ENCODE peak calls at places on chromosomes 11 and 22, in six cellular contexts. One of them, this sample, is unnamed. For H3K27me3, the result is how much of the 10 kb centered on the place peaks cover.

GRCh38 chr11:705646-706438 is at the start of gene EPS8L2:
- DNase-seq in psoas muscle: peak
- DNase-seq in transverse colon: peak
- DNase-seq in body of pancreas: peak
- DNase-seq in osteoblast: peak
- DNase-seq in uterus: no peak
- DNase-seq in this sample: no peak

GRCh38 chr22:46673677-46674236 is 53.6 kb downstream of the GRAMD4 start:
- DNase-seq in psoas muscle: no peak
- DNase-seq in transverse colon: no peak
- DNase-seq in body of pancreas: no peak
- DNase-seq in osteoblast: no peak
- DNase-seq in uterus: no peak
- DNase-seq in this sample: no peak

GRCh38 chr11:69173326-69173725 is 17.6 kb downstream of the SMIM38 start:
- DNase-seq in psoas muscle: no peak
- DNase-seq in transverse colon: no peak
- DNase-seq in body of pancreas: no peak
- DNase-seq in osteoblast: peak
- DNase-seq in uterus: no peak
- DNase-seq in this sample: no peak

GRCh38 chr22:43435851-43436535 is 24.2 kb downstream of the MPPED1 start:
- DNase-seq in psoas muscle: no peak
- DNase-seq in transverse colon: no peak
- DNase-seq in body of pancreas: peak
- DNase-seq in osteoblast: peak
- DNase-seq in uterus: no peak
- DNase-seq in this sample: no peak

GRCh38 chr11:48169706-48170105 is 46.9 kb upstream of the OR4B1 start:
- DNase-seq in psoas muscle: no peak
- DNase-seq in transverse colon: no peak
- DNase-seq in body of pancreas: no peak
- DNase-seq in osteoblast: peak
- DNase-seq in uterus: no peak
- DNase-seq in this sample: no peak

GRCh38 chr22:22955866-22956535 is 68.4 kb downstream of the IGLL5 start:
- DNase-seq in psoas muscle: peak
- DNase-seq in transverse colon: peak
- DNase-seq in body of pancreas: peak
- DNase-seq in osteoblast: peak
- DNase-seq in uterus: peak
- DNase-seq in this sample: peak

GRCh38 chr22:24465566-24465965 is 29.6 kb upstream of the UPB1 start:
- DNase-seq in psoas muscle: no peak
- DNase-seq in transverse colon: no peak
- DNase-seq in body of pancreas: no peak
- DNase-seq in osteoblast: no peak
- DNase-seq in uterus: no peak
- DNase-seq in this sample: no peak

GRCh38 chr11:109641549-109641948 is 219.6 kb downstream of the C11orf87 start:
- DNase-seq in psoas muscle: no peak
- DNase-seq in transverse colon: no peak
- DNase-seq in body of pancreas: no peak
- DNase-seq in osteoblast: no peak
- DNase-seq in uterus: no peak
- DNase-seq in this sample: no peak

GRCh38 chr22:38755155-38755910 is 465 bp downstream of the SUN2 start:
- DNase-seq in psoas muscle: peak
- DNase-seq in transverse colon: peak
- DNase-seq in body of pancreas: peak
- DNase-seq in osteoblast: peak
- DNase-seq in uterus: peak
- DNase-seq in this sample: peak
- TF ChIP-seq CTCF in psoas muscle: no peak
- TF ChIP-seq CTCF in transverse colon: no peak
- TF ChIP-seq CTCF in body of pancreas: no peak
- TF ChIP-seq CTCF in osteoblast: no peak
- TF ChIP-seq CTCF in uterus: no peak
- TF ChIP-seq CTCF in this sample: no peak

DNA sequence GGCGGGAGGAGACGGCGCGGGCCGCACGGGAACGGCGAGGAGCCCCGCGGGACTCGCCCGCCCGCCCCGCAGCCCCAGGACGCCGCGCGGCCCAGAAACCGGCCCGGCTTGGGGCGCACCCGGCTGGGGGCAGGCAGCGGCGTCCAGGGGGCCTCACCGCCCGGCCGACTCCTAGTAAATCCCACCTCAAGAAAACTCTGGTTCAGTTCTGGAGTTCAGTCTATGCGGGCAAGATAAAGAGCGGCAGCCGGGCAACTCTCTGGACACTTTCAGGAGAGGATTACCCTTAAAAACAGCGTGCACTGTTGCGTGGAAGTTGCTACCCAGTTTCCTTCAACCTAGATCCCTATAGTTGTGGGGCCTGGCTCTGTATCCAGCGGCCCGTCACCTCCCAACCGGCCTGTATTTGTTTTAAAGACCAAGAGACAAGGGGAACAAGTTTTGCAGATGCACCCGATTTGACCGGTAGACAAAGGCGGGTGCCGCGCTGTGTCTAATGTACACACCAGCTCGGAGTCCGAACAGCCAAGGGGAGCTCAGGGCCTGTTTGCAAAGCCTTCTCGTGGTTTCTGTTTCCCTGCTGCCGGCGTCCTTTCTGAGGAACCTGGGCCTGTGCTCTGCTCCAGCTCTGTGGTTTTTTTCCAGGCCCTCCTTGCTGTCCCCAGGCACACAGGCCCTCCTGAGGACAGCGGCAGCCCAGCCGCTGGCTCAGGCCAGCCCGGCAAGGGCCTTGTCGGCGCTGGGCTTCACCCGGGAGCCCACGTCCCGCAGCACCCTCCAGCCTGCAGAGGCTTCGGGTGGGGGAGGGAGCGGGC is 1.1 kb downstream of the TBX1 start:
- DNase-seq in psoas muscle: no peak
- DNase-seq in transverse colon: no peak
- DNase-seq in body of pancreas: no peak
- DNase-seq in osteoblast: no peak
- DNase-seq in uterus: no peak
- DNase-seq in this sample: no peak
- H3K27me3 ChIP-seq in psoas muscle: under half
- H3K27me3 ChIP-seq in transverse colon: half or more
- H3K27me3 ChIP-seq in body of pancreas: under half
- H3K27me3 ChIP-seq in osteoblast: half or more
- H3K27me3 ChIP-seq in uterus: under half
- H3K27me3 ChIP-seq in this sample: half or more

GRCh38 chr22:49934144-49934890 is 15.9 kb downstream of the CRELD2 start:
- DNase-seq in psoas muscle: peak
- DNase-seq in transverse colon: peak
- DNase-seq in body of pancreas: peak
- DNase-seq in osteoblast: no peak
- DNase-seq in uterus: peak
- DNase-seq in this sample: no peak

GRCh38 chr22:49933236-49933921 is 14.9 kb downstream of the CRELD2 start:
- DNase-seq in psoas muscle: peak
- DNase-seq in transverse colon: peak
- DNase-seq in body of pancreas: no peak
- DNase-seq in osteoblast: no peak
- DNase-seq in uterus: peak
- DNase-seq in this sample: no peak

GRCh38 chr22:49935561-49935960 is 17.1 kb downstream of the CRELD2 start:
- DNase-seq in psoas muscle: peak
- DNase-seq in transverse colon: no peak
- DNase-seq in body of pancreas: no peak
- DNase-seq in osteoblast: no peak
- DNase-seq in uterus: no peak
- DNase-seq in this sample: no peak

GRCh38 chr22:49936018-49936972 is 17.9 kb downstream of the CRELD2 start:
- DNase-seq in psoas muscle: peak
- DNase-seq in transverse colon: peak
- DNase-seq in body of pancreas: peak
- DNase-seq in osteoblast: peak
- DNase-seq in uterus: peak
- DNase-seq in this sample: peak

DNA sequence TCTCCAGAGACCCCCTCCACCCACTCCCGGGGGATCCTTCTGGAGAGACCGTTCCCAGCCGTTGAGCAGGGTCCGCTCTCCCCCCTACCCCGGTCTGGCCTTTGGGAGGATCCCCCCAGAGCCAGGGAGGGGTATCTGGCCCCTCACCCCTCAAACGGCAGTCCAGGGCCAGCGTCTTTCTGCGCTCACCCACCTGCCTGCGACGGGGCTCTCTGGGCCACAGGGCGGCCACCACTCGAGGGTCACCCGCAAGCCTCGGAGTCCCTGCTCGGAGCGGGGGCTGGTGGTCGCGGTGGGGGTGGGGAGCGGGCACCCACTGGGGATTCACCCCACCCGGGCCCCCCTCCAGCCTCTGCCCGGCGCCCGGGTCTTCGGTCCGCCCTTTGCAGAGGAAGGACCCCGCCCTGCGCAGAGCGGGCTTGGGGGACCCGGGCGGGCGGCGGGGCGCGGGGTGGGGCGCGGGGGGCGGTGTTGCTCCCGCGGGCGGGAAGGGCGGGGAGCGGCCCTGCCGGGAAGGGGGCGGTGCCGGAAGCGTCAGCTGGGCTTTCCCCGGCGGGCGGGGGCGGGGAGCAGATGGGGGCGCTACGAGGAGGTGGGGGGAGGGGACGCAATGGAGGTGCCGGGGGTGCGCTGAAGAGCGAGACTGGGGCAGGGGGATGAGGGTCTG is 16.6 kb downstream of the CRELD2 start:
- DNase-seq in psoas muscle: peak
- DNase-seq in transverse colon: peak
- DNase-seq in body of pancreas: peak
- DNase-seq in osteoblast: peak
- DNase-seq in uterus: peak
- DNase-seq in this sample: peak
- H3K27ac ChIP-seq in psoas muscle: peak
- H3K27ac ChIP-seq in transverse colon: peak
- H3K27ac ChIP-seq in body of pancreas: peak
- H3K27ac ChIP-seq in osteoblast: no peak
- H3K27ac ChIP-seq in uterus: peak
- H3K27ac ChIP-seq in this sample: peak

GRCh38 chr22:36175892-36176291 is 15.3 kb upstream of the APOL3 start:
- DNase-seq in psoas muscle: no peak
- DNase-seq in transverse colon: no peak
- DNase-seq in body of pancreas: no peak
- DNase-seq in osteoblast: no peak
- DNase-seq in uterus: no peak
- DNase-seq in this sample: no peak
- TF ChIP-seq CTCF in psoas muscle: no peak
- TF ChIP-seq CTCF in transverse colon: no peak
- TF ChIP-seq CTCF in body of pancreas: no peak
- TF ChIP-seq CTCF in osteoblast: peak
- TF ChIP-seq CTCF in uterus: no peak
- TF ChIP-seq CTCF in this sample: no peak

GRCh38 chr22:26646158-26646557 is 11.2 kb upstream of the MIAT start:
- DNase-seq in psoas muscle: no peak
- DNase-seq in transverse colon: no peak
- DNase-seq in body of pancreas: no peak
- DNase-seq in osteoblast: no peak
- DNase-seq in uterus: no peak
- DNase-seq in this sample: no peak

GRCh38 chr22:26650722-26651421 is 6.5 kb upstream of the MIAT start:
- DNase-seq in psoas muscle: no peak
- DNase-seq in transverse colon: no peak
- DNase-seq in body of pancreas: no peak
- DNase-seq in osteoblast: no peak
- DNase-seq in uterus: no peak
- DNase-seq in this sample: no peak

GRCh38 chr22:26648761-26649363 is 8.5 kb upstream of the MIAT start:
- DNase-seq in psoas muscle: no peak
- DNase-seq in transverse colon: no peak
- DNase-seq in body of pancreas: no peak
- DNase-seq in osteoblast: no peak
- DNase-seq in uterus: no peak
- DNase-seq in this sample: no peak

GRCh38 chr22:26651840-26652239 is 5.5 kb upstream of the MIAT start:
- DNase-seq in psoas muscle: no peak
- DNase-seq in transverse colon: no peak
- DNase-seq in body of pancreas: no peak
- DNase-seq in osteoblast: no peak
- DNase-seq in uterus: no peak
- DNase-seq in this sample: no peak

DNA sequence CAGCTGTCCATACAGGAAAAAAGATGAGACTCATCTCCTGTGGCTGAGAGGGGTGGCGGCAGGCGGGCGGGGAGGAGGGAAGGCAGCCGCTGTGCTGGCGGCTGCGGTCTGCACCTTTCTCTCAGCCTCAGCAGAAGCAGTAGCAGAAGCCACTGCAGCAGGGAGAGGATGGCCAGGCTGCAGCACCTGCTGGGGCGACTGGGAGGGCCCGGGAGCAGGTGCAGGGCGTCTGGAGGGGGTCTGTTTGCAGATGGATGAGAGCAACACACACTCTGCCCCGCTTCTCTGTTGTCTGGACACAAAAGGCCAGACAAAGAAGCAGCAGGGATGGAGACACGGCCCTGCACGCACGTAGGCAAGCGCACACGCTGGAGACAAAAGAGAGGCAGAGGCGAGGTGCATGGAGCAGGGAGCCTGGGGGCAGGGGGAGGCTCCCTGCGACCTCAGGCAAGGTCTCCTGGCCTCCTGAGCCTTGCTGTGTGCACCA is 9.3 kb upstream of the MIAT start:
- DNase-seq in psoas muscle: no peak
- DNase-seq in transverse colon: peak
- DNase-seq in body of pancreas: no peak
- DNase-seq in osteoblast: no peak
- DNase-seq in uterus: no peak
- DNase-seq in this sample: no peak
- H3K27me3 ChIP-seq in psoas muscle: under half
- H3K27me3 ChIP-seq in transverse colon: under half
- H3K27me3 ChIP-seq in body of pancreas: under half
- H3K27me3 ChIP-seq in osteoblast: half or more
- H3K27me3 ChIP-seq in uterus: under half
- H3K27me3 ChIP-seq in this sample: under half

This sample was measured in CD4-positive, alpha-beta T cell.